ENCODE peak calls at places on chromosomes 5 and 9, in four cellular contexts. One of them, this sample, is unnamed.
A peak's percentile ranks its signal among the peaks of the same experiment; 100 is the strongest.

GRCh38 chr5:150624334-150625163 is 15.9 kb upstream of the SYNPO start:
- DNase-seq in EL: peak; percentile 43
- DNase-seq in sciatic nerve: no peak
- DNase-seq in NCI-H1092 treated with DMSO at 0.1 percent for 48 hours: no peak
- DNase-seq in this sample: peak; percentile 47

GRCh38 chr9:129182122-129182521 is 4.1 kb upstream of the IER5L start:
- DNase-seq in sciatic nerve: no peak
- DNase-seq in EL: no peak
- DNase-seq in NCI-H1092 treated with DMSO at 0.1 percent for 48 hours: no peak
- DNase-seq in this sample: no peak

GRCh38 chr5:62732677-62733121 is 154.1 kb downstream of the LRRC70 start:
- DNase-seq in NCI-H1092 treated with DMSO at 0.1 percent for 48 hours: no peak
- DNase-seq in sciatic nerve: no peak
- DNase-seq in EL: peak; percentile 5
- DNase-seq in this sample: no peak

GRCh38 chr9:27482709-27483108 is 41.4 kb upstream of the IFNK start:
- DNase-seq in NCI-H1092 treated with DMSO at 0.1 percent for 48 hours: no peak
- DNase-seq in EL: no peak
- DNase-seq in sciatic nerve: no peak
- DNase-seq in this sample: no peak

GRCh38 chr5:164475339-164475977 is 970.0 kb downstream of the MAT2B start:
- DNase-seq in EL: no peak
- DNase-seq in sciatic nerve: no peak
- DNase-seq in NCI-H1092 treated with DMSO at 0.1 percent for 48 hours: no peak
- DNase-seq in this sample: no peak

GRCh38 chr9:34891386-34891785 is 66.7 kb upstream of the PHF24 start:
- DNase-seq in sciatic nerve: no peak
- DNase-seq in EL: peak; percentile 29
- DNase-seq in NCI-H1092 treated with DMSO at 0.1 percent for 48 hours: no peak
- DNase-seq in this sample: no peak

GRCh38 chr5:103425686-103426454 is 136.7 kb downstream of the NUDT12 start:
- DNase-seq in NCI-H1092 treated with DMSO at 0.1 percent for 48 hours: no peak
- DNase-seq in EL: peak; percentile 75
- DNase-seq in sciatic nerve: no peak
- DNase-seq in this sample: no peak

GRCh38 chr5:150783422-150783928 is 4.9 kb downstream of the SMIM3 start:
- DNase-seq in sciatic nerve: no peak
- DNase-seq in NCI-H1092 treated with DMSO at 0.1 percent for 48 hours: peak; percentile 16
- DNase-seq in EL: peak; percentile 90
- DNase-seq in this sample: peak; percentile 18

GRCh38 chr9:128998462-128998861 is 29.7 kb downstream of the SH3GLB2 start:
- DNase-seq in sciatic nerve: no peak
- DNase-seq in EL: no peak
- DNase-seq in NCI-H1092 treated with DMSO at 0.1 percent for 48 hours: no peak
- DNase-seq in this sample: no peak